ENCODE peak calls at places on chromosomes 3 and 15, in eight cellular contexts. One of them, this sample, is unnamed.

GRCh38 chr15:91892417-91892816 is 38.9 kb downstream of the SLCO3A1 start:
- DNase-seq in GM12865: no peak
- DNase-seq in EL: no peak
- DNase-seq in activated CD8-positive, alpha-beta T cell treated with anti-CD3 and anti-CD28 coated beads, Interleukin-2, amount 10 ng/mL, durations not matched to agents 7 days and 5 days: no peak
- DNase-seq in activated CD4-positive, alpha-beta T cell treated with anti-CD3 and anti-CD28 coated beads, Interleukin-2, amount 50 U/mL, for 4 hours: no peak
- DNase-seq in AG10803: no peak
- DNase-seq in adrenal gland: no peak
- DNase-seq in HS-27A: no peak
- DNase-seq in this sample: no peak

GRCh38 chr15:59751552-59752413 is 62.7 kb upstream of the BNIP2 start:
- DNase-seq in GM12865: peak; percentile 22
- DNase-seq in EL: no peak
- DNase-seq in activated CD8-positive, alpha-beta T cell treated with anti-CD3 and anti-CD28 coated beads, Interleukin-2, amount 10 ng/mL, durations not matched to agents 7 days and 5 days: no peak
- DNase-seq in activated CD4-positive, alpha-beta T cell treated with anti-CD3 and anti-CD28 coated beads, Interleukin-2, amount 50 U/mL, for 4 hours: no peak
- DNase-seq in AG10803: peak; percentile 2
- DNase-seq in adrenal gland: no peak
- DNase-seq in HS-27A: no peak
- DNase-seq in this sample: peak; percentile 83

GRCh38 chr3:81572201-81572756 is 189.2 kb downstream of the GBE1 start:
- DNase-seq in GM12865: no peak
- DNase-seq in EL: no peak
- DNase-seq in activated CD8-positive, alpha-beta T cell treated with anti-CD3 and anti-CD28 coated beads, Interleukin-2, amount 10 ng/mL, durations not matched to agents 7 days and 5 days: no peak
- DNase-seq in activated CD4-positive, alpha-beta T cell treated with anti-CD3 and anti-CD28 coated beads, Interleukin-2, amount 50 U/mL, for 4 hours: no peak
- DNase-seq in AG10803: no peak
- DNase-seq in adrenal gland: no peak
- DNase-seq in HS-27A: no peak
- DNase-seq in this sample: no peak

GRCh38 chr15:23686466-23687142 is 501 bp downstream of the NDN start:
- DNase-seq in GM12865: no peak
- DNase-seq in EL: peak; percentile 0
- DNase-seq in activated CD8-positive, alpha-beta T cell treated with anti-CD3 and anti-CD28 coated beads, Interleukin-2, amount 10 ng/mL, durations not matched to agents 7 days and 5 days: no peak
- DNase-seq in activated CD4-positive, alpha-beta T cell treated with anti-CD3 and anti-CD28 coated beads, Interleukin-2, amount 50 U/mL, for 4 hours: no peak
- DNase-seq in AG10803: peak; percentile 5
- DNase-seq in adrenal gland: no peak
- DNase-seq in HS-27A: no peak
- DNase-seq in this sample: peak; percentile 21

GRCh38 chr15:30923429-30923828 is 19.7 kb downstream of the FAN1 start:
- DNase-seq in GM12865: no peak
- DNase-seq in EL: no peak
- DNase-seq in activated CD8-positive, alpha-beta T cell treated with anti-CD3 and anti-CD28 coated beads, Interleukin-2, amount 10 ng/mL, durations not matched to agents 7 days and 5 days: no peak
- DNase-seq in activated CD4-positive, alpha-beta T cell treated with anti-CD3 and anti-CD28 coated beads, Interleukin-2, amount 50 U/mL, for 4 hours: no peak
- DNase-seq in AG10803: no peak
- DNase-seq in adrenal gland: no peak
- DNase-seq in HS-27A: no peak
- DNase-seq in this sample: no peak

GRCh38 chr3:109952924-109953323 is 615.6 kb upstream of the DPPA4 start:
- DNase-seq in GM12865: no peak
- DNase-seq in EL: no peak
- DNase-seq in activated CD8-positive, alpha-beta T cell treated with anti-CD3 and anti-CD28 coated beads, Interleukin-2, amount 10 ng/mL, durations not matched to agents 7 days and 5 days: no peak
- DNase-seq in activated CD4-positive, alpha-beta T cell treated with anti-CD3 and anti-CD28 coated beads, Interleukin-2, amount 50 U/mL, for 4 hours: no peak
- DNase-seq in AG10803: no peak
- DNase-seq in adrenal gland: no peak
- DNase-seq in HS-27A: no peak
- DNase-seq in this sample: no peak

GRCh38 chr3:143786229-143787199 is 61.8 kb downstream of the SLC9A9 start:
- DNase-seq in GM12865: no peak
- DNase-seq in EL: no peak
- DNase-seq in activated CD8-positive, alpha-beta T cell treated with anti-CD3 and anti-CD28 coated beads, Interleukin-2, amount 10 ng/mL, durations not matched to agents 7 days and 5 days: no peak
- DNase-seq in activated CD4-positive, alpha-beta T cell treated with anti-CD3 and anti-CD28 coated beads, Interleukin-2, amount 50 U/mL, for 4 hours: no peak
- DNase-seq in AG10803: peak; percentile 27
- DNase-seq in adrenal gland: peak; percentile 57
- DNase-seq in HS-27A: no peak
- DNase-seq in this sample: no peak

GRCh38 chr15:85582719-85583089 is 202.3 kb downstream of the AKAP13 start:
- DNase-seq in GM12865: peak; percentile 73
- DNase-seq in EL: no peak
- DNase-seq in activated CD8-positive, alpha-beta T cell treated with anti-CD3 and anti-CD28 coated beads, Interleukin-2, amount 10 ng/mL, durations not matched to agents 7 days and 5 days: peak; percentile 82
- DNase-seq in activated CD4-positive, alpha-beta T cell treated with anti-CD3 and anti-CD28 coated beads, Interleukin-2, amount 50 U/mL, for 4 hours: peak; percentile 54
- DNase-seq in AG10803: peak; percentile 25
- DNase-seq in adrenal gland: peak; percentile 64
- DNase-seq in HS-27A: no peak
- DNase-seq in this sample: no peak

GRCh38 chr3:3196148-3196861 is 16.8 kb upstream of the CRBN start:
- DNase-seq in GM12865: peak; percentile 13
- DNase-seq in EL: no peak
- DNase-seq in activated CD8-positive, alpha-beta T cell treated with anti-CD3 and anti-CD28 coated beads, Interleukin-2, amount 10 ng/mL, durations not matched to agents 7 days and 5 days: no peak
- DNase-seq in activated CD4-positive, alpha-beta T cell treated with anti-CD3 and anti-CD28 coated beads, Interleukin-2, amount 50 U/mL, for 4 hours: no peak
- DNase-seq in AG10803: no peak
- DNase-seq in adrenal gland: no peak
- DNase-seq in HS-27A: no peak
- DNase-seq in this sample: peak; percentile 48

GRCh38 chr3:57143886-57144459 is 21.2 kb downstream of the IL17RD start:
- DNase-seq in GM12865: no peak
- DNase-seq in EL: no peak
- DNase-seq in activated CD8-positive, alpha-beta T cell treated with anti-CD3 and anti-CD28 coated beads, Interleukin-2, amount 10 ng/mL, durations not matched to agents 7 days and 5 days: no peak
- DNase-seq in activated CD4-positive, alpha-beta T cell treated with anti-CD3 and anti-CD28 coated beads, Interleukin-2, amount 50 U/mL, for 4 hours: no peak
- DNase-seq in AG10803: no peak
- DNase-seq in adrenal gland: no peak
- DNase-seq in HS-27A: no peak
- DNase-seq in this sample: peak; percentile 34

GRCh38 chr15:68149059-68149458 is 56.1 kb downstream of the CALML4 start:
- DNase-seq in GM12865: no peak
- DNase-seq in EL: peak; percentile 82
- DNase-seq in activated CD8-positive, alpha-beta T cell treated with anti-CD3 and anti-CD28 coated beads, Interleukin-2, amount 10 ng/mL, durations not matched to agents 7 days and 5 days: no peak
- DNase-seq in activated CD4-positive, alpha-beta T cell treated with anti-CD3 and anti-CD28 coated beads, Interleukin-2, amount 50 U/mL, for 4 hours: no peak
- DNase-seq in AG10803: peak; percentile 72
- DNase-seq in adrenal gland: no peak
- DNase-seq in HS-27A: peak; percentile 72
- DNase-seq in this sample: peak; percentile 27

GRCh38 chr3:179063945-179064560 is 7.6 kb downstream of the ZMAT3 start:
- DNase-seq in GM12865: no peak
- DNase-seq in EL: peak; percentile 78
- DNase-seq in activated CD8-positive, alpha-beta T cell treated with anti-CD3 and anti-CD28 coated beads, Interleukin-2, amount 10 ng/mL, durations not matched to agents 7 days and 5 days: no peak
- DNase-seq in activated CD4-positive, alpha-beta T cell treated with anti-CD3 and anti-CD28 coated beads, Interleukin-2, amount 50 U/mL, for 4 hours: no peak
- DNase-seq in AG10803: no peak
- DNase-seq in adrenal gland: no peak
- DNase-seq in HS-27A: no peak
- DNase-seq in this sample: no peak

GRCh38 chr3:168493412-168494205 is 397.9 kb upstream of the GOLIM4 start:
- DNase-seq in GM12865: no peak
- DNase-seq in EL: no peak
- DNase-seq in activated CD8-positive, alpha-beta T cell treated with anti-CD3 and anti-CD28 coated beads, Interleukin-2, amount 10 ng/mL, durations not matched to agents 7 days and 5 days: no peak
- DNase-seq in activated CD4-positive, alpha-beta T cell treated with anti-CD3 and anti-CD28 coated beads, Interleukin-2, amount 50 U/mL, for 4 hours: no peak
- DNase-seq in AG10803: no peak
- DNase-seq in adrenal gland: no peak
- DNase-seq in HS-27A: no peak
- DNase-seq in this sample: no peak

GRCh38 chr3:84292113-84292512 is 666.7 kb upstream of the CADM2 start:
- DNase-seq in GM12865: no peak
- DNase-seq in EL: no peak
- DNase-seq in activated CD8-positive, alpha-beta T cell treated with anti-CD3 and anti-CD28 coated beads, Interleukin-2, amount 10 ng/mL, durations not matched to agents 7 days and 5 days: no peak
- DNase-seq in activated CD4-positive, alpha-beta T cell treated with anti-CD3 and anti-CD28 coated beads, Interleukin-2, amount 50 U/mL, for 4 hours: no peak
- DNase-seq in AG10803: no peak
- DNase-seq in adrenal gland: no peak
- DNase-seq in HS-27A: no peak
- DNase-seq in this sample: no peak

GRCh38 chr3:99471353-99472323 is 166.8 kb upstream of the COL8A1 start:
- DNase-seq in GM12865: no peak
- DNase-seq in EL: no peak
- DNase-seq in activated CD8-positive, alpha-beta T cell treated with anti-CD3 and anti-CD28 coated beads, Interleukin-2, amount 10 ng/mL, durations not matched to agents 7 days and 5 days: no peak
- DNase-seq in activated CD4-positive, alpha-beta T cell treated with anti-CD3 and anti-CD28 coated beads, Interleukin-2, amount 50 U/mL, for 4 hours: no peak
- DNase-seq in AG10803: peak; percentile 27
- DNase-seq in adrenal gland: no peak
- DNase-seq in HS-27A: no peak
- DNase-seq in this sample: no peak

GRCh38 chr15:78388865-78389264 is 48.7 kb downstream of the CRABP1 start:
- DNase-seq in GM12865: no peak
- DNase-seq in EL: no peak
- DNase-seq in activated CD8-positive, alpha-beta T cell treated with anti-CD3 and anti-CD28 coated beads, Interleukin-2, amount 10 ng/mL, durations not matched to agents 7 days and 5 days: no peak
- DNase-seq in activated CD4-positive, alpha-beta T cell treated with anti-CD3 and anti-CD28 coated beads, Interleukin-2, amount 50 U/mL, for 4 hours: no peak
- DNase-seq in AG10803: no peak
- DNase-seq in adrenal gland: no peak
- DNase-seq in HS-27A: no peak
- DNase-seq in this sample: no peak

GRCh38 chr3:190094201-190094718 is 26.4 kb downstream of the P3H2 start:
- DNase-seq in GM12865: no peak
- DNase-seq in EL: peak; percentile 56
- DNase-seq in activated CD8-positive, alpha-beta T cell treated with anti-CD3 and anti-CD28 coated beads, Interleukin-2, amount 10 ng/mL, durations not matched to agents 7 days and 5 days: no peak
- DNase-seq in activated CD4-positive, alpha-beta T cell treated with anti-CD3 and anti-CD28 coated beads, Interleukin-2, amount 50 U/mL, for 4 hours: no peak
- DNase-seq in AG10803: peak; percentile 76
- DNase-seq in adrenal gland: peak; percentile 90
- DNase-seq in HS-27A: no peak
- DNase-seq in this sample: no peak

GRCh38 chr3:128971421-128971820 is 22.5 kb downstream of the CFAP92 start:
- DNase-seq in GM12865: no peak
- DNase-seq in EL: no peak
- DNase-seq in activated CD8-positive, alpha-beta T cell treated with anti-CD3 and anti-CD28 coated beads, Interleukin-2, amount 10 ng/mL, durations not matched to agents 7 days and 5 days: no peak
- DNase-seq in activated CD4-positive, alpha-beta T cell treated with anti-CD3 and anti-CD28 coated beads, Interleukin-2, amount 50 U/mL, for 4 hours: no peak
- DNase-seq in AG10803: peak; percentile 53
- DNase-seq in adrenal gland: peak; percentile 64
- DNase-seq in HS-27A: no peak
- DNase-seq in this sample: no peak

GRCh38 chr3:36876181-36876936 is 68.5 kb downstream of the TRANK1 start:
- DNase-seq in GM12865: peak; percentile 90
- DNase-seq in EL: no peak
- DNase-seq in activated CD8-positive, alpha-beta T cell treated with anti-CD3 and anti-CD28 coated beads, Interleukin-2, amount 10 ng/mL, durations not matched to agents 7 days and 5 days: peak; percentile 56
- DNase-seq in activated CD4-positive, alpha-beta T cell treated with anti-CD3 and anti-CD28 coated beads, Interleukin-2, amount 50 U/mL, for 4 hours: no peak
- DNase-seq in AG10803: no peak
- DNase-seq in adrenal gland: no peak
- DNase-seq in HS-27A: no peak
- DNase-seq in this sample: no peak